ENCODE peak calls at places on chromosomes 5 and 9, in six cellular contexts. One of them, this sample, is unnamed. For H3K4me1 and H3K9me3, the result is how much of the 10 kb centered on the place peaks cover.

GRCh38 chr9:134509306-134509705 is 132.3 kb upstream of the COL5A1 start:
- DNase-seq in hepatocyte: no peak
- DNase-seq in astrocyte: no peak
- DNase-seq in HepG2: no peak
- DNase-seq in mammary epithelial cell: no peak
- DNase-seq in PC-3: no peak
- DNase-seq in this sample: no peak

GRCh38 chr9:129763235-129763917 is 10.5 kb upstream of the PTGES start:
- DNase-seq in hepatocyte: no peak
- DNase-seq in astrocyte: peak
- DNase-seq in HepG2: no peak
- DNase-seq in mammary epithelial cell: no peak
- DNase-seq in PC-3: no peak
- DNase-seq in this sample: no peak

GRCh38 chr9:127021664-127022337 is 100.6 kb downstream of the ANGPTL2 start:
- DNase-seq in hepatocyte: peak
- DNase-seq in astrocyte: peak
- DNase-seq in HepG2: no peak
- DNase-seq in mammary epithelial cell: no peak
- DNase-seq in PC-3: no peak
- DNase-seq in this sample: peak

GRCh38 chr5:180792965-180793287 is 9.7 kb downstream of the MGAT1 start:
- DNase-seq in hepatocyte: no peak
- DNase-seq in astrocyte: no peak
- DNase-seq in HepG2: no peak
- DNase-seq in mammary epithelial cell: no peak
- DNase-seq in PC-3: no peak
- DNase-seq in this sample: no peak

GRCh38 chr5:170131235-170131634 is 25.5 kb downstream of the FOXI1 start:
- DNase-seq in hepatocyte: no peak
- DNase-seq in astrocyte: no peak
- DNase-seq in HepG2: no peak
- DNase-seq in mammary epithelial cell: no peak
- DNase-seq in PC-3: no peak
- DNase-seq in this sample: no peak

GRCh38 chr5:142637871-142638270 is 48.0 kb downstream of the FGF1 start:
- DNase-seq in hepatocyte: no peak
- DNase-seq in astrocyte: no peak
- DNase-seq in HepG2: no peak
- DNase-seq in mammary epithelial cell: no peak
- DNase-seq in PC-3: no peak
- DNase-seq in this sample: no peak

GRCh38 chr5:10660135-10660534 is 96.3 kb downstream of the ANKRD33B start:
- DNase-seq in hepatocyte: no peak
- DNase-seq in astrocyte: no peak
- DNase-seq in HepG2: no peak
- DNase-seq in mammary epithelial cell: no peak
- DNase-seq in PC-3: no peak
- DNase-seq in this sample: no peak

GRCh38 chr9:27194401-27195091 is 85.5 kb downstream of the TEK start:
- DNase-seq in hepatocyte: peak
- DNase-seq in astrocyte: peak
- DNase-seq in HepG2: no peak
- DNase-seq in mammary epithelial cell: peak
- DNase-seq in PC-3: peak
- DNase-seq in this sample: no peak

GRCh38 chr5:89282832-89283510 is 400.0 kb upstream of the MEF2C start:
- DNase-seq in hepatocyte: peak
- DNase-seq in astrocyte: peak
- DNase-seq in HepG2: no peak
- DNase-seq in mammary epithelial cell: peak
- DNase-seq in PC-3: peak
- DNase-seq in this sample: no peak

GRCh38 chr5:171432076-171432475 is 12.6 kb downstream of the FGF18 start:
- DNase-seq in hepatocyte: no peak
- DNase-seq in astrocyte: no peak
- DNase-seq in HepG2: no peak
- DNase-seq in mammary epithelial cell: no peak
- DNase-seq in PC-3: no peak
- DNase-seq in this sample: no peak

GRCh38 chr5:93736284-93736683 is 5.1 kb downstream of the POU5F2 start:
- DNase-seq in hepatocyte: no peak
- DNase-seq in astrocyte: peak
- DNase-seq in HepG2: no peak
- DNase-seq in mammary epithelial cell: no peak
- DNase-seq in PC-3: no peak
- DNase-seq in this sample: no peak

GRCh38 chr9:114178756-114179450 is 23.6 kb downstream of the COL27A1 start:
- DNase-seq in hepatocyte: no peak
- DNase-seq in astrocyte: no peak
- DNase-seq in HepG2: no peak
- DNase-seq in mammary epithelial cell: no peak
- DNase-seq in PC-3: no peak
- DNase-seq in this sample: no peak

GRCh38 chr5:104540448-104540847 is 977.9 kb upstream of the NUDT12 start:
- DNase-seq in hepatocyte: peak
- DNase-seq in astrocyte: peak
- DNase-seq in HepG2: no peak
- DNase-seq in mammary epithelial cell: no peak
- DNase-seq in PC-3: peak
- DNase-seq in this sample: peak

GRCh38 chr5:67315082-67315801 is 118.6 kb upstream of the CD180 start:
- DNase-seq in hepatocyte: no peak
- DNase-seq in astrocyte: peak
- DNase-seq in HepG2: no peak
- DNase-seq in mammary epithelial cell: peak
- DNase-seq in PC-3: peak
- DNase-seq in this sample: peak

GRCh38 chr5:58816181-58816731 is 233.4 kb downstream of the RAB3C start:
- DNase-seq in hepatocyte: no peak
- DNase-seq in astrocyte: no peak
- DNase-seq in HepG2: no peak
- DNase-seq in mammary epithelial cell: no peak
- DNase-seq in PC-3: no peak
- DNase-seq in this sample: no peak

GRCh38 chr5:138663009-138663408 is 87.8 kb upstream of the HSPA9 start:
- DNase-seq in hepatocyte: no peak
- DNase-seq in astrocyte: no peak
- DNase-seq in HepG2: no peak
- DNase-seq in mammary epithelial cell: peak
- DNase-seq in PC-3: no peak
- DNase-seq in this sample: no peak

GRCh38 chr9:893843-894420 is 52.4 kb downstream of the DMRT1 start:
- DNase-seq in hepatocyte: peak
- DNase-seq in astrocyte: peak
- DNase-seq in HepG2: peak
- DNase-seq in mammary epithelial cell: peak
- DNase-seq in PC-3: peak
- DNase-seq in this sample: peak

GRCh38 chr5:36242534-36243144 is 914 bp upstream of the NADK2 start:
- DNase-seq in hepatocyte: peak
- DNase-seq in astrocyte: no peak
- DNase-seq in HepG2: peak
- DNase-seq in mammary epithelial cell: no peak
- DNase-seq in PC-3: no peak
- DNase-seq in this sample: no peak

GRCh38 chr9:93659044-93659836 is 82.9 kb downstream of the PHF2 start:
- DNase-seq in hepatocyte: no peak
- DNase-seq in astrocyte: no peak
- DNase-seq in HepG2: no peak
- DNase-seq in mammary epithelial cell: no peak
- DNase-seq in PC-3: no peak
- DNase-seq in this sample: no peak
- H3K4me1 ChIP-seq in hepatocyte: under half
- H3K4me1 ChIP-seq in astrocyte: under half
- H3K4me1 ChIP-seq in HepG2: under half
- H3K4me1 ChIP-seq in mammary epithelial cell: under half
- H3K4me1 ChIP-seq in PC-3: under half
- H3K4me1 ChIP-seq in this sample: under half

DNA sequence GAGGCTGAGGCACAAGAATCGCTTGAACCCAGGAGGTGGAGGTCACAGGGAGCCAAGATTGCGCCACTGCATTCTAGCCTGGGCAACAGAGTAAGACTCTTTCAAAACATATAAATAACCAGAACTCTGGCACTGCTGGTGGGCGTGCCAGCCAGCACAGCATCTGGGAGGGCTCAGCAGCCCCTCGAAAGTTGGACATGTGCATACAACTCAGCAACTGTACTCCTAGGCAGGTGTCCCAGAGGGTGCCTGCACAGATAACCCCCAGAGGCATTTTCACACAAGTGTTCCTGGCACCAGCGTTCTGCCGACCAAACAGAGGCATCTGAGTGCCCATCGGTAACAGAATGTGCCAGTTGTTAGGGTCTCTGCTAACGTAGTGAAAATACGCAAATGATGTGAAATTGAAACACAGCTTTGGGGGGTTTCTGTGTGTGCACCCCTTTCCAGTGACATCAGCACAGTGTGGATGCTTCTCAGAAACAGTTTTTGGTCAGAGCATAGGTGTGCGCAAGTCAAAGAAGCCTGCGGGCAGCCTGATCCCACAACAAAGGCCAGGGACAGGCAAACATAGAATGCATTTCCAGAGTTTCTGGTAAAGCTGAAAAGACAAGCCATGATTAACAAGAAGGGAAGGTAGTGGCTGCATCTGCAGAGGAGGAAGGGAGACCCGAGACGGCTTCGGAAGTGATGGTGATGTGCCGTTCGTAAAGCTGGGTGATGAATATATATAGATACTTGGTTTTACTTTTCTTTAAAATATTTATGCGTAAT is 190.2 kb downstream of the CACNA1B start:
- DNase-seq in hepatocyte: no peak
- DNase-seq in astrocyte: no peak
- DNase-seq in HepG2: no peak
- DNase-seq in mammary epithelial cell: no peak
- DNase-seq in PC-3: no peak
- DNase-seq in this sample: no peak
- H3K9me3 ChIP-seq in hepatocyte: under half
- H3K9me3 ChIP-seq in astrocyte: under half
- H3K9me3 ChIP-seq in HepG2: under half
- H3K9me3 ChIP-seq in mammary epithelial cell: under half
- H3K9me3 ChIP-seq in PC-3: under half
- H3K9me3 ChIP-seq in this sample: under half

DNA sequence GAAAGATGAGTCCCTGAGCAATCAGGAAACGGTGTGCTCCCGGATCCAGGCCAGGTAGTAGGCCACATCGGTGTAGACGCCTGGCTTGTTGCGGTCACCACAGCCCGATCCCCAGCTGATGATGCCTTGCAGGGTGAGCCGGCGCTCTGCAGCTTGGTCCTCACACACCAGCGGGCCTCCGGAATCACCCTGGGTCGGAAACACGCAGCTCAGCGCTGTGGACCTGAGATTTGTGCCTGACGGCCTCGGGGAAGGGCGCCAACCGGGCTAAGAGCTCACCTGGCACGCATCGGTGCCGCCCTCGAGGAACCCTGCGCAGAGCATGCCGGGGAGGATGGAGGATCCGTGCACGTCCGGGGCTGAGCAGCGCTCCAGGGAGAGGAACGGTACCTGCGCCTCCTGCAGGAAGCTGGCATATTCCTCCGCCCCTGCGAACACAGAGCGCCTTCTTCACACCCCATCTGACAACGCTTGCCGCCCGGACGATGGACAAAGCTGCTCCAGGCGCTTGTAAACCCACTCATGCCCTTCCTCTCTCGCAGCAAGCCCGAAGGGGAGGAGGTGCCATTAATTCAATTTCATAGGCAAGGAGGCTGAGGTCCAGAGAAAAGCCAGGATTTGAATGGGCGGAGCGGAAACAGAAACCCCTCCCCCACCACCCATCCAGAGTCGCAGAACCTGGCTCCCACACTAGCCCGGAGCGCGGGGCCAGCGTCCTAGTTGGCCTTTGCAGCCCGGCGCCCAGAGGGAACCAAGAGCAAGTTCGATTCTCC is 2.0 kb upstream of the PFN3 start:
- DNase-seq in hepatocyte: peak
- DNase-seq in astrocyte: peak
- DNase-seq in HepG2: no peak
- DNase-seq in mammary epithelial cell: peak
- DNase-seq in PC-3: peak
- DNase-seq in this sample: peak
- TF ChIP-seq EZH2 in hepatocyte: no peak
- TF ChIP-seq EZH2 in astrocyte: peak
- TF ChIP-seq EZH2 in HepG2: no peak
- TF ChIP-seq EZH2 in mammary epithelial cell: no peak
- TF ChIP-seq EZH2 in PC-3: no peak
- TF ChIP-seq EZH2 in this sample: no peak

GRCh38 chr5:80192507-80193241 is 63.2 kb downstream of the SERINC5 start:
- DNase-seq in hepatocyte: no peak
- DNase-seq in astrocyte: peak
- DNase-seq in HepG2: peak
- DNase-seq in mammary epithelial cell: no peak
- DNase-seq in PC-3: no peak
- DNase-seq in this sample: no peak
- H3K4me1 ChIP-seq in hepatocyte: under half
- H3K4me1 ChIP-seq in astrocyte: under half
- H3K4me1 ChIP-seq in HepG2: under half
- H3K4me1 ChIP-seq in mammary epithelial cell: under half
- H3K4me1 ChIP-seq in PC-3: under half
- H3K4me1 ChIP-seq in this sample: under half

DNA sequence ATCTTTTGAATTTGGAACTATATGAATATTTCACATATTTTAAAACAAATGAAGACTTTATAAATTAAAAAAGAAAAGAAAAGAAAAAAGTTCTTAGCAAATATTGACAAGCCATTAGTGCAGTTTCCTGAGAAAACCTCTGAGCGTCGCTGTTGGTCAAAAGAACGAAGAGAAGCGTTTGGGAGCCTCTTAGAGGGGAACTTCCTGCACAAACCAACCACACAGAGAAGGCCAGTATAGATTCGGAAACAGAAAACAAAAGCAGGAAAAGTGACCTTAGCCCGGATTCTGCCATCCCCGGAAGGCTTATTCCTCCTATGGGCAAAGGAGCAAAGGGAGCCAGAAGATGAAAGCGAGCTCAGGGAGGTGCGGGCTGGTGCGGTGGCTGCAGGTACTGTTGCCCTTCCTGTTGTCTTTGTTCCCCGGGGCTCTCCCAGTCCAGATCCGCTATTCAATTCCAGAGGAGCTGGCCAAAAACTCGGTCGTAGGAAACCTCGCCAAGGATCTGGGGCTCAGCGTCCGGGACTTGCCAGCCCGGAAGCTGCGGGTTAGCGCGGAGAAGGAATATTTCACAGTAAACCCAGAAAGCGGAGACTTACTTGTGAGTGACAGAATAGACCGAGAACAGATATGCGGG is at the start of gene PCDHGB2:
- DNase-seq in hepatocyte: no peak
- DNase-seq in astrocyte: peak
- DNase-seq in HepG2: peak
- DNase-seq in mammary epithelial cell: no peak
- DNase-seq in PC-3: peak
- DNase-seq in this sample: peak
- H3K9me3 ChIP-seq in hepatocyte: under half
- H3K9me3 ChIP-seq in astrocyte: half or more
- H3K9me3 ChIP-seq in HepG2: under half
- H3K9me3 ChIP-seq in mammary epithelial cell: under half
- H3K9me3 ChIP-seq in PC-3: under half
- H3K9me3 ChIP-seq in this sample: under half

DNA sequence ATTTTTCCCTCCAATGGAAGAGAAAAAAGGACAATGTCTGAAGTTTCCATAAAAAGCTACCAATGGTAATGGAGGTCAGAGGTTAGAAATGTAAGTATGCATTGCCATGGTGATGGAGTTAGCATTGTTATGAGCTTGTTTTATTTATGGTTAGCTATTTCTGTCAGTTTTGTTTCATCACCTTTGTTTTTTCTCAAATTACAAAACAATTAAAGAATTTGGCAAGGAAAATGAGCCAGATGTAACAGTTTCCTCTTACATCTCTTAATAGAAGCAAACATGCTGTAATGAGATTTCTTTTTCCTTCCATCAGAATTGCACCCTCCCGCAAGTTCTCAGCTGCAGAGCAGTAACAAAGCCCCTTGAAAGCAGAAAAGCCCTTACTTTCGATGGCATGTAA is 233.0 kb downstream of the SGCD start:
- DNase-seq in hepatocyte: no peak
- DNase-seq in astrocyte: no peak
- DNase-seq in HepG2: no peak
- DNase-seq in mammary epithelial cell: no peak
- DNase-seq in PC-3: no peak
- DNase-seq in this sample: no peak
- TF ChIP-seq EZH2 in hepatocyte: no peak
- TF ChIP-seq EZH2 in astrocyte: no peak
- TF ChIP-seq EZH2 in HepG2: no peak
- TF ChIP-seq EZH2 in mammary epithelial cell: no peak
- TF ChIP-seq EZH2 in PC-3: no peak
- TF ChIP-seq EZH2 in this sample: no peak